ENCODE peak calls at places on chromosomes 7 and 10, in five cellular contexts. H, V, O, J and T are unnamed samples.

GRCh38 chr7:27551803-27552202 is 110.9 kb downstream of the HIBADH start:
- DNase-seq in H (no peak), V (no peak), O (no peak), J (no peak), T (no peak)

GRCh38 chr10:113073549-113074189 is 123.6 kb downstream of the TCF7L2 start:
- DNase-seq in H (no peak), V (peak; percentile 97), O (peak; percentile 51), J (peak; percentile 65), T (peak; percentile 55)

GRCh38 chr7:140674899-140675701 is 2.4 kb downstream of the ADCK2 start:
- DNase-seq in H (peak; percentile 44), V (peak; percentile 67), O (no peak), J (peak; percentile 66), T (no peak)

GRCh38 chr10:119333146-119333792 is 125.9 kb downstream of the GRK5 start:
- DNase-seq in H (peak; percentile 40), V (peak; percentile 40), O (no peak), J (no peak), T (no peak)

GRCh38 chr10:110081914-110082313 is 74.1 kb downstream of the ADD3 start:
- DNase-seq in H (peak; percentile 95), V (peak; percentile 39), O (no peak), J (no peak), T (peak; percentile 34)

GRCh38 chr7:102933763-102934162 is 21.0 kb downstream of the LRRC17 start:
- DNase-seq in H (no peak), V (peak; percentile 97), O (peak; percentile 89), J (peak; percentile 94), T (peak; percentile 71)

GRCh38 chr10:98267894-98268693 is at the start of gene LOXL4:
- DNase-seq in H (peak; percentile 9), V (peak; percentile 31), O (peak; percentile 72), J (peak; percentile 60), T (no peak)

GRCh38 chr7:18494821-18495408 is 634 bp upstream of the HDAC9 start:
- DNase-seq in H (peak; percentile 40), V (peak; percentile 61), O (no peak), J (no peak), T (no peak)

GRCh38 chr10:86139066-86139657 is 227.4 kb downstream of the GRID1 start:
- DNase-seq in H (peak; percentile 8), V (peak; percentile 1), O (no peak), J (peak; percentile 52), T (no peak)

GRCh38 chr7:101565601-101566209 is 63.4 kb downstream of the MYL10 start:
- DNase-seq in H (no peak), V (no peak), O (no peak), J (no peak), T (no peak)

GRCh38 chr7:11742496-11742895 is 89.5 kb downstream of the THSD7A start:
- DNase-seq in H (peak; percentile 90), V (no peak), O (no peak), J (no peak), T (no peak)

GRCh38 chr7:89775459-89775858 is 378.8 kb upstream of the STEAP1 start:
- DNase-seq in H (no peak), V (no peak), O (no peak), J (no peak), T (no peak)

GRCh38 chr7:155470186-155470487 is 12.2 kb downstream of the EN2 start:
- DNase-seq in H (no peak), V (no peak), O (no peak), J (no peak), T (no peak)

GRCh38 chr7:155467846-155468821 is 10.2 kb downstream of the EN2 start:
- DNase-seq in H (peak; percentile 56), V (no peak), O (no peak), J (peak; percentile 74), T (no peak)

GRCh38 chr7:155470686-155471638 is 13.0 kb downstream of the EN2 start:
- DNase-seq in H (peak; percentile 55), V (no peak), O (no peak), J (no peak), T (no peak)

GRCh38 chr7:155469311-155470185 is 11.6 kb downstream of the EN2 start:
- DNase-seq in H (no peak), V (no peak), O (no peak), J (peak; percentile 1), T (no peak)

DNA sequence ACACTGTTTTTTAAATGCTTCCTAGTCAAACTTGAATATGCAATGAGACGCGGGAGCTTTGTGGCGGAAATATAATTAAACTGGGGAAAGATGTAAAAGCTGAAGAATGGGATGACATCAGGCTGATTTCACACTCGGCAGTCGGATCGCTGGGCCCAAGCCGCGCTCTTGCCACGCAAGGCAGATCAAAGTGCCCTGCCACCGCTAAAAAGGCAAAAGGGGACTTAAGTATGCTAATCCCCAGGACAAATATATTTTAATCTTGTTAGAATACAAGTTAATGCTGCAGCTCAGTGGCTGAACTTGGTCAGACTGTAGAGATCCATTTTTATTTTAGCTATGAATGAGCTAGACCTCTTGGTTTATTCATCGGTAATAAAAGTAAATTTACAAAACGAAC is 13.8 kb downstream of the EN2 start:
- DNase-seq in H (peak; percentile 78), V (no peak), O (no peak), J (no peak), T (no peak)
- H3K4me3 ChIP-seq in H (no peak overlapping the region), V (no peak overlapping the region), O (no peak overlapping the region), J (no peak overlapping the region), T (no peak overlapping the region)

GRCh38 chr7:14776266-14776665 is 126.3 kb downstream of the DGKB start:
- DNase-seq in H (no peak), V (no peak), O (no peak), J (no peak), T (no peak)
- H3K4me3 ChIP-seq in H (no peak overlapping the region), V (no peak overlapping the region), O (no peak overlapping the region), J (no peak overlapping the region), T (no peak overlapping the region)

DNA sequence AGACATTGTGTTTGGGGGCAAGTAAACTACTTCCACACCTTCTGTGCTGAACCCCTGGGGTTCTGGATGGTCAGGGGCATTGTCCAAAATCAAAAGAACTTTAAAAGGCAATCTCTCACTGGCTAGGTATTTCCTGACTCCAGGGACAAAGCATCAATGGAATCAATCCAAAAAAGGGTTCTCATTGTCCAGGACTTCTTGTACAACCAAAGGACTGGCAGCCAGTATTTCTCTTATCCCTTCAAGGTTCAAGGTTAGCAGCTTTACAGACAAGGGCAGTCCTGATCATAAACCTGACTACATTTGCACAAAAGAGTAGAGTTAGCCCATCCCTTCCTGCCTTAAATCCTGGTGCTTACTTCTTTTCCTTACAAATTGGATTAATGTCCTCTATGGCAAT is 24.0 kb downstream of the SRPK2 start:
- DNase-seq in H (no peak), V (no peak), O (no peak), J (no peak), T (no peak)
- H3K4me3 ChIP-seq in H (no peak overlapping the region), V (no peak overlapping the region), O (no peak overlapping the region), J (no peak overlapping the region), T (no peak overlapping the region)

DNA sequence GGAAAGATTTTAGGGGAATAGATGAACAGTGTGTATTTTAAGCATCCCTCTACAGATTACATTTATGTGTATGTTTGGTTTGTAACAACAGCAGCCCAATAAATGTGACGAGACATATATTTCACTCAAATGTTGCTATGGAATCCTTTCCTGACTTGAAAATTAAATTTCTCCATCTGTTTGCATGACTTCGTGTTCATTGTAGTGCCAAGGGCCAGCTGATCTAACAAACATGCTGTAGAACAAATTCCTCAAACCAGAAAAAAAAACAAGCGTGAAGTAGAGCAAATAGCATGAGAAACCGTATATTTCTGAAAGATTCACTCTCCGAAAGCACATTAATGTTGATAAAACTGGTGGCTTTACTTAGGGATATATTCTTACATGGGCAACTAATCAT is 87.8 kb downstream of the NRCAM start:
- DNase-seq in H (no peak), V (peak; percentile 53), O (no peak), J (no peak), T (no peak)
- H3K4me3 ChIP-seq in H (no peak overlapping the region), V (no peak overlapping the region), O (no peak overlapping the region), J (no peak overlapping the region), T (no peak overlapping the region)

DNA sequence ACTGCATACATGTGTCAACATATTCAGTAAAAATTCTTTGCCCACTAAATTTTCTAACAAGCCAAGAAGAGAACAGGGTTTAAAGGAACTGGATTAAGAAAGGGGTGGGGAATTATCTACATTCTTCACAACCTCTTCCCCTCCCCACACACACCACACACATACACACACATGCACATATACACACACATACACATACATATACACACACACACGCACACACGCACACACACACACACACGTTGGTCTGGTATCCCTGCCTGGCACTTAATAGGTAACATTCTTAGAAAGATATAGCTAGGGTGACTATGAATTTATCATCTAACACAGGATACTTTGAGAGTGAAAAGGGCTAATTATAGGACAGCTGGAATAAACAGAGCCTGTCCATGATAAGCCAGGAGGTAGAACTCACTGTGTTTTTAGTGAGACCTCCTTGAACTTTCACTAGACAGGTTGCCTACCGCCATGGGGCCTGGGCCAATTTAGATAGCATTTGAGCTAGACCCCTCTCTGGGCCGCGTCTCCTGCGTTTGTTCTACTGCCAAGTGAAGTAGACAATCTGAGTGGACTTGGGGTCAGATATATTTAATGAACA is 33.1 kb upstream of the EPC1 start:
- DNase-seq in H (no peak), V (no peak), O (no peak), J (peak; percentile 2), T (no peak)
- H3K4me3 ChIP-seq in H (peak overlapping the region; percentile 76), V (peak overlapping the region; percentile 79), O (no peak overlapping the region), J (peak overlapping the region; percentile 86), T (peak overlapping the region; percentile 76)

GRCh38 chr10:60578217-60578616 is 188.5 kb upstream of the ANK3 start:
- DNase-seq in H (no peak), V (no peak), O (no peak), J (no peak), T (no peak)

GRCh38 chr10:60574388-60574787 is 184.7 kb upstream of the ANK3 start:
- DNase-seq in H (no peak), V (no peak), O (no peak), J (no peak), T (no peak)

GRCh38 chr10:60575105-60575504 is 185.4 kb upstream of the ANK3 start:
- DNase-seq in H (peak; percentile 6), V (no peak), O (no peak), J (no peak), T (no peak)

GRCh38 chr10:60573342-60573741 is 183.7 kb upstream of the ANK3 start:
- DNase-seq in H (peak; percentile 14), V (peak; percentile 68), O (no peak), J (peak; percentile 21), T (no peak)

DNA sequence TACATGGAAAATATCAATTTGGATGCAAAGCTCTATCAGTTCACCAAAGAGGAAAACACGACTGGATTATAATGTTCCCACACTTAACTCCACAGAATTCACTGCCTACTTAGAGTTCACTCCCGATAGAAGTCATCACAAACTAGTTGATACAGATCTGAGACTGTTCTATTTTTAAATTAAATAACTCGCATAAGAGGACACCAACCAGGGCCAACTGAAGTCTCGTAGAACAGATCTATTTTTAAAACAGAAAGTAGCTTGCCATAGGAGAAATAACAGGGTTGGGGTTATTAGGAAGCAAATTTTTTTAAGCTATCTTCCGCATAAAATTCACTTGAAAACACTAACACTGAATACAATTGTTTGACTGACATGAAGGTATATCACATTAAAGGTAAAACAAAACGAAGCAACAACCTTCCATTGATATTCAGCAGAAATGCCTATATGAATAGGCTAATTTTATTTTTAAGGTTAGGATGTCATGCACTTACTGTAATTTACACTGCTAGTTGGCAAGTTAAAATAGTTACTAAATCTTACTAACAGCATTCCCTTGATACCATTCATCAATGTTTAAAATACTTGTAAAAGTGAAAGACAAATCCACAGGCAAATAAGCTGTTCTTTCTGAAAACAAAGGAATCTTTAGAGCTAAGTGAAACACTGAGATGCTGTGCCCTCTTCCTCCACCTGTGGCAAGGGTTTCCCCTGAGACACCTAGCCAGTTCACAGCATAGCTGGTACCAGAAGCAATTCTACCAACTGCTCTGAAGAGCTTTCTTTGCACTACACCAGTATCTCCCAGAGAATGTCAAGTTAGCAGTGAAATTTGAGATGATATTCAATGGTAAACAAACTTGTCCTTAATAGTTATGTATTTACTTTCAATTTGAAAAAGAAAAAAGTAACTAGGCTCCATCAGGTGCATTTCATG is 186.7 kb upstream of the ANK3 start:
- DNase-seq in H (no peak), V (no peak), O (no peak), J (no peak), T (no peak)
- H3K4me3 ChIP-seq in H (no peak overlapping the region), V (no peak overlapping the region), O (no peak overlapping the region), J (no peak overlapping the region), T (peak overlapping the region; percentile 47)